ENCODE peak calls at places on chromosomes 1 and 21, in ten cellular contexts. O is transverse colon, K is upper lobe of left lung, I is stomach, R is breast epithelium, Y is endothelial cell of umbilical vein, B is SK-N-MC, F is HepG2, S is vagina, M is HCT116. E is an unnamed sample.

GRCh38 chr1:226548281-226549093 is at the start of gene STUM:
- DNase-seq in R (no peak), K (no peak), O (peak), I (peak), F (no peak), B (no peak), M (no peak), S (no peak), Y (peak), E (no peak)

GRCh38 chr1:245155186-245156040 is 628 bp downstream of the KIF26B start:
- DNase-seq in R (no peak), I (no peak), K (no peak), B (no peak), S (no peak), O (no peak), M (no peak), F (no peak), Y (peak), E (no peak)

GRCh38 chr21:25700741-25701140 is 34.0 kb downstream of the ATP5PF start:
- DNase-seq in I (no peak), O (no peak), B (no peak), K (no peak), F (no peak), S (no peak), R (no peak), M (no peak), Y (no peak), E (no peak)

GRCh38 chr1:22789356-22789994 is 78.8 kb downstream of the EPHB2 start:
- DNase-seq in S (no peak), B (no peak), I (no peak), F (no peak), R (no peak), M (no peak), Y (no peak), O (no peak), K (no peak), E (no peak)

GRCh38 chr1:95951291-95951690 is 717.3 kb downstream of the RWDD3 start:
- DNase-seq in Y (no peak), K (no peak), S (no peak), M (no peak), R (no peak), B (no peak), O (no peak), F (no peak), I (no peak), E (no peak)

GRCh38 chr1:68198752-68199151 is 33.6 kb downstream of the WLS start:
- DNase-seq in F (no peak), I (no peak), M (no peak), R (no peak), Y (peak), K (no peak), S (no peak), O (no peak), B (no peak), E (no peak)

GRCh38 chr1:110084226-110085078 is 14.0 kb upstream of the ALX3 start:
- DNase-seq in O (peak), K (peak), I (peak), M (no peak), F (no peak), S (no peak), Y (peak), R (no peak), B (no peak), E (peak)

GRCh38 chr1:110425611-110426152 is 18.2 kb upstream of the LAMTOR5 start:
- DNase-seq in I (no peak), O (no peak), K (no peak), B (no peak), R (no peak), Y (no peak), M (no peak), S (no peak), F (no peak), E (no peak)

GRCh38 chr1:192901500-192901899 is 92.7 kb downstream of the RGS2 start:
- DNase-seq in Y (no peak), B (no peak), O (no peak), F (no peak), S (no peak), K (no peak), I (no peak), R (no peak), M (no peak), E (no peak)

GRCh38 chr1:172674831-172675613 is 16.1 kb downstream of the FASLG start:
- DNase-seq in B (no peak), S (no peak), R (no peak), Y (no peak), O (no peak), I (no peak), M (no peak), K (no peak), F (no peak), E (no peak)

GRCh38 chr1:201584510-201584991 is 45.6 kb downstream of the NAV1 start:
- DNase-seq in Y (no peak), M (no peak), B (no peak), S (no peak), O (peak), I (no peak), F (no peak), K (peak), R (no peak), E (peak)

GRCh38 chr1:156927215-156928042 is 7.0 kb downstream of the LRRC71 start:
- DNase-seq in O (peak), S (no peak), Y (peak), I (peak), K (peak), B (no peak), R (peak), F (peak), M (peak), E (peak)

GRCh38 chr1:93844262-93845045 is 34.6 kb downstream of the DNTTIP2 start:
- DNase-seq in S (no peak), I (peak), M (peak), Y (peak), F (peak), R (peak), O (peak), K (peak), B (peak), E (no peak)

GRCh38 chr21:41760411-41760810 is 6.4 kb downstream of the RIPK4 start:
- DNase-seq in M (no peak), R (no peak), O (no peak), S (no peak), B (no peak), Y (no peak), I (no peak), K (no peak), F (no peak), E (peak)

GRCh38 chr1:52238887-52239707 is 97.2 kb downstream of the ZFYVE9 start:
- DNase-seq in R (no peak), F (no peak), B (no peak), K (no peak), O (no peak), S (no peak), M (no peak), I (no peak), Y (no peak), E (no peak)

GRCh38 chr1:9985001-9985400 is 12.0 kb upstream of the RBP7 start:
- DNase-seq in S (no peak), K (no peak), O (no peak), I (no peak), Y (no peak), B (no peak), M (no peak), R (no peak), F (no peak), E (no peak)

GRCh38 chr1:186154651-186155050 is 220.4 kb downstream of the TPR start:
- DNase-seq in B (no peak), K (no peak), F (no peak), O (no peak), Y (no peak), M (no peak), I (no peak), S (no peak), R (no peak), E (no peak)

GRCh38 chr1:103145449-103145848 is 37.1 kb upstream of the COL11A1 start:
- DNase-seq in O (no peak), M (no peak), R (no peak), B (no peak), Y (no peak), S (no peak), I (no peak), K (no peak), F (no peak), E (no peak)

GRCh38 chr1:39957299-39958020 is 2.5 kb downstream of the MFSD2A start:
- DNase-seq in O (no peak), B (no peak), M (no peak), Y (no peak), R (peak), F (no peak), K (peak), S (no peak), I (no peak), E (no peak)

GRCh38 chr1:205542367-205542766 is 37.9 kb downstream of the CDK18 start:
- DNase-seq in Y (peak), I (peak), S (peak), K (no peak), F (no peak), O (peak), R (peak), M (no peak), B (no peak), E (no peak)

DNA sequence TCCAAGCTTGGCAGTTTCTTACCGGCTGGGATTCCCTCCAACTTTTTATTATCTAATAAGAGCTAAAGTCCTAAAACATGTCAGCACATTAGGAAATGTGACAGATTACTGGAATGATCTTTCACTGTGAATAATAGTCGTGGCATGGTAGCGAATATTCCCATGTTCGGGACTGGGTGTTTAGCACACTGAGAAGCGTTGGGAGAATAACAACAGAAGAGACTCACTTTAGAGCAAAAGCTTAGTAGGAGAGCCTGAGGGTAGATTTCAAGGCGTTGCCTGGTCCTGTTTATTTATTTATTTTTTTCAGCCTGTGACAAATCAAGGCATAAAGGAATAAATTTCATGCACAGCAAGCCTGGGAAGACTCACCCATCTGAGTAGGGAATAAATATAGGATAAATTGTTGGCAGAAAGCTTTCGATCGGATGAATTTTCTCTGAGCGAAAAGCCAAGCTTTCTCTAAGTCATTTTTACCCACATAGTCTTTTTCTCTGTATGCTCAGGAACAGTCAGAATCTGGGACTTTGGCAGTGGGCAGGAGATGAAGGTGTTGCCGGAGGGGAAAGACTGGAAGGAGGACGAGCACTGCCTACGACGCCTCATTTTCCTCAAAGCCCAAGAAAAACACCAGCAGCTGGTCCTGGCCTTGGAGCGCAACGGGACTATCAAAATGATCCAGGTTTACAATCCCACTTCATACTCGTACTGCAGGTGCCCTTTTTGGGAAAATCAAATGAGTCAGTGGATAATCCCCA is 97.1 kb downstream of the WDR64 start:
- DNase-seq in F (no peak), R (no peak), S (no peak), M (no peak), O (no peak), K (no peak), I (no peak), Y (no peak), B (peak), E (no peak)
- H3K4me3 ChIP-seq in F (no peak), R (peak), S (no peak), M (no peak), O (peak), K (no peak), I (no peak), Y (no peak), B (peak), E (no peak)

GRCh38 chr1:175679931-175680652 is 63.3 kb downstream of the TNR start:
- DNase-seq in R (no peak), Y (no peak), B (no peak), M (no peak), S (no peak), O (no peak), F (no peak), K (no peak), I (no peak), E (no peak)
- TF ChIP-seq POLR2AphosphoS5 in R (no peak), Y (no peak), B (no peak), M (no peak), S (no peak), O (no peak), F (no peak), K (no peak), I (no peak), E (no peak)

DNA sequence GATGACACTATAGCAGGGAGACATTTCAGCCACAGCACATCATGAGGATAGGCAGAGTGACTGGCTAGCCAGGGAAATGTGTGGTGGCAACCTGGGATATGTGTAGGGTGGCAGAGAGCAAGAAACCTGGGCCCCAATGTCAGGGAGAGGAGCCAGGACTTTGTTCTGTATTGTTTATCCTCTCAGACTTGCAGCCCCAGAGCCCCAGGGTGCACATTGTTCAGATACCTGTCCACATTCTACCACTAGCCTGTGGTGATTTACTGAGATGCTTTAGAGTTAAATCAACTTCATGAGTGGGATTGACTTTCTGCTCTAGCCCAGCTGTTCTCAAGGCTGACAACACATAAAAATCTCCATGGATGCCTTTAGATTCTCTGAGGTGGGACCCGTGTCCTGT is 61.5 kb downstream of the MAB21L3 start:
- DNase-seq in Y (no peak), S (no peak), O (no peak), B (no peak), R (no peak), K (no peak), M (no peak), I (no peak), F (peak), E (no peak)
- H3K4me3 ChIP-seq in Y (no peak), S (no peak), O (no peak), B (no peak), R (no peak), K (no peak), M (no peak), I (no peak), F (no peak), E (no peak)

DNA sequence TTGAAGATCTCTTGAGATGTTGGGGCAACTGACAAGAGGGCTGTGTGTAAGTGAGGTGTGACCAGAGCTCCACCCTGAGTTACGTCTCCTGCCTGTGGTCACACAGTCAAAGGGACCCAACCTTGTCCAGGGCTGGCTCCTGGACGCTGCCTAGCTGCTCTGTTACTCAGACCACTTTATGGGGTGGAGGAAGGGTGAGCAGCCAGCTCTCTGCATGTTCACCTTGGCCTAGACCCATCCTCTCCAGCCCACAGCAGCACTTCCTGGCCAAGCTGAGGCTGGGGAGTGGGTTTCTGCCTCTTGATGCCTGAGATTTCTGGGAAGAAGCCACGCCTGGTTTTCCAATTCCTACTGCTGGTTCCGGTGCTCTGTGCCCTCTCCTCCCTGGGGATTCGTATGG is 24.6 kb downstream of the SLC2A1 start:
- DNase-seq in S (no peak), R (no peak), M (no peak), I (no peak), B (no peak), O (no peak), F (no peak), K (peak), Y (no peak), E (peak)
- TF ChIP-seq POLR2AphosphoS5 in S (no peak), R (no peak), M (no peak), I (no peak), B (no peak), O (no peak), F (no peak), K (peak), Y (no peak), E (no peak)

GRCh38 chr1:33182896-33183295 is 1.1 kb upstream of the TRIM62 start:
- DNase-seq in B (no peak), Y (no peak), M (no peak), O (no peak), K (no peak), R (peak), S (no peak), I (no peak), F (no peak), E (no peak)
- H3K4me3 ChIP-seq in B (peak), Y (no peak), M (no peak), O (no peak), K (no peak), R (no peak), S (no peak), I (no peak), F (no peak), E (no peak)

GRCh38 chr21:17372200-17372599 is 140.6 kb upstream of the CXADR start:
- DNase-seq in M (no peak), K (no peak), B (no peak), I (no peak), R (no peak), Y (no peak), S (no peak), F (no peak), O (no peak), E (no peak)
- TF ChIP-seq POLR2AphosphoS5 in M (no peak), K (no peak), B (no peak), I (no peak), R (no peak), Y (no peak), S (no peak), F (no peak), O (no peak), E (no peak)

GRCh38 chr1:100461222-100461621 is 76.7 kb upstream of the GPR88 start:
- DNase-seq in K (no peak), R (no peak), S (no peak), F (no peak), B (no peak), M (no peak), Y (no peak), I (no peak), O (no peak), E (no peak)
- H3K4me3 ChIP-seq in K (no peak), R (no peak), S (no peak), F (no peak), B (no peak), M (no peak), Y (no peak), I (no peak), O (no peak), E (no peak)